ENCODE peak calls at places on chromosome X, in four cellular contexts. Z is retinal pigment epithelial cell, T is body of pancreas, G is neural progenitor cell. Y is an unnamed sample.

GRCh38 chrX:154334496-154334895 is 38.9 kb downstream of the TKTL1 start:
- DNase-seq in G (no peak), Z (no peak), T (no peak), Y (no peak)

GRCh38 chrX:85359051-85359450 is 20.4 kb downstream of the POF1B start:
- DNase-seq in T (no peak), G (no peak), Z (no peak), Y (no peak)

GRCh38 chrX:136065044-136065671 is 79.9 kb downstream of the SLC9A6 start:
- DNase-seq in Z (peak; percentile 12), T (no peak), G (no peak), Y (peak; percentile 48)

GRCh38 chrX:47581731-47582647 is at the start of gene TIMP1:
- DNase-seq in G (peak; percentile 83), T (peak; percentile 58), Z (peak; percentile 70), Y (peak; percentile 23)

GRCh38 chrX:276588-277171 is 4.5 kb upstream of the PLCXD1 start:
- DNase-seq in G (peak; percentile 27), Z (no peak), T (peak; percentile 65), Y (no peak)

GRCh38 chrX:112874140-112874539 is 33.5 kb upstream of the AMOT start:
- DNase-seq in G (no peak), T (no peak), Z (no peak), Y (no peak)

GRCh38 chrX:85375333-85375738 is 4.1 kb downstream of the POF1B start:
- DNase-seq in Z (no peak), G (no peak), T (peak; percentile 11), Y (no peak)

GRCh38 chrX:102154218-102154860 is 1.4 kb downstream of the BEX5 start:
- DNase-seq in G (peak; percentile 31), T (peak; percentile 18), Z (no peak), Y (no peak)

GRCh38 chrX:17635231-17635630 is 102.1 kb upstream of the SCML1 start:
- DNase-seq in G (peak; percentile 92), T (peak; percentile 14), Z (peak; percentile 92), Y (no peak)

GRCh38 chrX:102684772-102685520 is 27.3 kb upstream of the GPRASP2 start:
- DNase-seq in G (no peak), Z (no peak), T (peak; percentile 16), Y (no peak)

DNA sequence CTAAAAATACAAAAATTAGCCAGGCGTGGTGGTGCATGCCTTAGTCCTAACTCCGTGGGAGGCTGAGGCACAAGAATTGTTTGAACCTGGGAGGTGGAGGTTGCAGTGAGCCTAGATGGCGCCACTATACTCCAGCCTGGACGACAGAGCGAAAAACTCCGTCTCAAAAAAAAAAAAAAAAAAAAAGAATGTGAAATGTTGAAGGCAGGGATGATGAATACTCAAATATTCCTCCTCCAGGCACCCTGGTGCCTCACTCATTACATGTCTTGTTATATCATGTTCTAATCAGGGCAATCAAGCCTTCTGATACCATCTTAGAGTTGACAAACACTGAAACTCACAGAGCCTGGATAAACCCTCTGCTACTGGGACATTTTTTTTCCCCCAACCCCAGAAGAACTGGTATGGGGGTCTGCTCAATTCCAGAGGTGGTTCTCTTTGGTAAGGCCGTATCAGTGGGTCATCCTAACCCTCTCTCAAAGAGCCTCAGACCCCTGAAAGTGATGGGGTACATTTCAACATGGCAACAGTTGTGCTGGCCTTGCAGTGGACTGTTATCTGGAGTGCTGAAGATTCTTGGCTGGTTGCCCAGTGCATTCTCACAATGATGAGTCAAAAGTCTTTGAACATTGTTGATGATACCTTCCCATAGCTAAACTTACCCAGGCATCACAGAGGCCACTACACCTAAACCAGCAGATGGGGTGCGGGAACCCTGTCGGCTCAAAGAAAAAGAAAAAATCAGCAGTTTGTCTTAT is 2.4 kb upstream of the SH3KBP1 start:
- DNase-seq in T (no peak), G (peak; percentile 15), Z (no peak), Y (peak; percentile 46)
- TF ChIP-seq CTCF in T (no peak), G (peak; percentile 31), Z (peak; percentile 13), Y (peak; percentile 35)

DNA sequence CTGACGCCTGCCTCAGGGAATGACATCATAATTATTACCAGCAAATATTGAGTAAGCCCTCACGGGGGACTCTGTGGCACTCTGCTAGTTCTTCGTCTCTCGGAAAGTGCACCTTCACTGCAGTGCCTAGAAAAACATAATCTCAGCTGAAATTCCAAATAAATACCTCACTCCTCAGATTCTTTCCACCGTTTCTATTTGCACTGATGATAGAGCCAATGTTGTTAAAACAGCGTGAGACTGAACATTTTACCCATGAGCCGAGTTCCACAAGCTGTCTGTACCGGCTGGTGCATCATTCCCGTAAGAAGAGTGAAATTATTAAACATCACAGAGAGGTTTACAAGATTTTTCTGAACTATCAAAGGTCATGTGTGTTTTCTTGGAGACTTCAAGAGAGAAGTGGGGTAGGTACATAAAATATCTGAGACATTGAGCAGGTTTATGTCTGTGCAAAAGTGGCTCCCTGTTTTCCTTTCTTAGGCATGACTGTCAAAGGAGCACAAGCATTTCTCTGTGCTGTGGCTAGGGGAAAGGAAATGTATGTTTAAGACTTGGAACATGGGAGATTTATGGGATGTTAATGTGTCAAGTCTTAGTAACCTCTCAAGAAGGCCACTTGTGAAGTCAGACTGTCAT is 119.6 kb downstream of the CBLL2 start:
- DNase-seq in Z (no peak), G (no peak), T (no peak), Y (no peak)
- H3K4me3 ChIP-seq in Z (no peak overlapping the region), G (no peak overlapping the region), T (no peak overlapping the region), Y (no peak overlapping the region)

GRCh38 chrX:69618803-69619202 is 2.9 kb downstream of the EDA start:
- DNase-seq in G (peak; percentile 14), Z (no peak), T (peak; percentile 18), Y (no peak)
- TF ChIP-seq CTCF in G (peak; percentile 55), Z (peak; percentile 55), T (peak; percentile 44), Y (peak; percentile 54)

GRCh38 chrX:118215346-118215745 is 98.7 kb upstream of the KLHL13 start:
- DNase-seq in T (no peak), G (no peak), Z (no peak), Y (no peak)

GRCh38 chrX:118212817-118213183 is 96.2 kb upstream of the KLHL13 start:
- DNase-seq in G (no peak), T (no peak), Z (no peak), Y (no peak)

GRCh38 chrX:118208476-118208875 is 91.9 kb upstream of the KLHL13 start:
- DNase-seq in G (no peak), T (no peak), Z (no peak), Y (no peak)

GRCh38 chrX:118216086-118216485 is 99.5 kb upstream of the KLHL13 start:
- DNase-seq in T (no peak), G (no peak), Z (no peak), Y (peak; percentile 82)

DNA sequence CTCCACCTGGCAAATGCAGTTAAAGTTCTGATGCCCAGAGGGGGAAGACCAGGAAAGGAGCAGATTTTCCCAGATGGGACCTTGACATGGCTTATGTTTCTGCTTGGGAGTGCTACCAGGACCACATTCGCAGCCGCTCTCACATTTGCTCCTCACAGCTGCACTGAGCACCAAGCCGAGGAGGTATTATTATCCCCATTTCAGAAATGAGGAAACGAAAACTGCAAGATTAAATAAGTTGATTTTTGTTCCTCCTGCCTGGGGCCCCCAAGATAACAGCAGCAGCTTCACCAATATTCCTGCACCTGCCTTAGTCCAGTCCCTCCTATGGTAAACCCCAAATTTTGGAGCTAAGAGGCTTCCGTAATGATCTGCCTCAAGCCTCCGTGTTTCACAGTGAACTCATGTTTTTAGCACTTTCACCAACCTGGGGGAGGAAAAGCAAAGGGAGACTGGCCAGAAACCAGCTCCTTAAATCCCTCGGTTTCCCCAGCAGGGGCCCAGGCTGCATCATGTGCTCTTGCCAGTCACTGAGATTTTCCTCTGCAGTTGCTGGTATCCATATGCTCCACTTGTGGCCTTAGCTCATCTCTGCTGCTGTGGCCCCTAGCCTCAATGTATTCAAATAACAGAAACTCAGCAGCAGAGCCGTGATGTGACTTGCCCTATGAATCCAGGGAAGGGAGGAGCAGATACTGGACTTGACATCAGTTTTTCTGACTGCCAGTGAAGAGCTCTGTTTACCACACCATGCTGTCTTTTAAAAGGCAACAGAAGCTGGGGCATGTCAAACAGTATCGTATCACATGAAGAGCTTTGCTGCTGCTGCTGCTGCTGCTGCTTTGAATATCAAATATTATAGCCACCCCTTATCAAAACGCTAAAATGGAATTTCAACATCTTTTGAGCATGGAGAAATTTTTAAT is 95.5 kb upstream of the KLHL13 start:
- DNase-seq in T (no peak), Z (no peak), G (no peak), Y (no peak)
- H3K4me3 ChIP-seq in T (no peak overlapping the region), Z (no peak overlapping the region), G (no peak overlapping the region), Y (no peak overlapping the region)

DNA sequence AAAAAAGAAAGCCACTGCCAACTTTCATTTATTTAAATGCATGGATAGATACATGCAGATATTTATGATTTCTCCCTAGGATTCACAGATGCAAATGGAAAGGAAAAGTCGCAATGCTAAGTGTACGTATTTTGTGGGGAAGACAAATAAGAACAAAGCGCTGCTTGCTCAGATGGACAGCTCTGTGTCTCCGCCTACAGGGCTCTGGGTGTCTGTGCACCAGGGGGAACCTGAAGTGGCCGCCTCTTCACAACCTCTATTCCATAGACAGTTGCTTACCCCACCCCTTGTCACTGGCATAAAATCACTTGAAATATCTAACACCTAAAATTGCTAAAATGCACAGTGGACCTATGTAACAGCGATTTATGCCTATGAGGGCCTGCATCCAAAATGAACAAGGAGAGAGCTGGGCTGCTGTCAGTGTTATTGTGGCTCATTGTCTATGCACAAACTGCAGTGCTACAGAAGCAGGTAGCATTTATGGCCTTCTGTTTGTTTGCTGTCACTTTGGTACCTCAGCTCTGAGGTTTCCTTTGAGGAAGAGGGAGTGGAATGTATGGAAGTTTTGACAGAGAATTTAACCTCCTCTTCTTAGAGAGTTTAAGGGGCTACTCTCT is 58.6 kb upstream of the PAGE1 start:
- DNase-seq in T (peak; percentile 36), G (peak; percentile 72), Z (no peak), Y (no peak)
- TF ChIP-seq CTCF in T (peak; percentile 52), G (peak; percentile 70), Z (peak; percentile 78), Y (peak; percentile 72)

GRCh38 chrX:56798866-56799864 is 70.1 kb downstream of the NBDY start:
- DNase-seq in Z (no peak), G (peak; percentile 59), T (no peak), Y (no peak)
- H3K4me3 ChIP-seq in Z (no peak overlapping the region), G (no peak overlapping the region), T (no peak overlapping the region), Y (no peak overlapping the region)

Y was measured in epithelial cell of proximal tubule.